ENCODE peak calls at places on chromosomes 4 and X, in four cellular contexts. One of them, this sample, is unnamed.

GRCh38 chrX:17627026-17627425 is 110.3 kb upstream of the SCML1 start:
- DNase-seq in left ventricle myocardium inferior: no peak
- DNase-seq in lung: no peak
- DNase-seq in lower lobe of right lung: no peak
- DNase-seq in this sample: no peak

GRCh38 chr4:20464381-20464780 is 212.7 kb downstream of the SLIT2 start:
- DNase-seq in lower lobe of right lung: no peak
- DNase-seq in lung: no peak
- DNase-seq in left ventricle myocardium inferior: no peak
- DNase-seq in this sample: no peak

GRCh38 chrX:84046403-84046984 is 141.5 kb downstream of the RPS6KA6 start:
- DNase-seq in lung: no peak
- DNase-seq in left ventricle myocardium inferior: no peak
- DNase-seq in lower lobe of right lung: no peak
- DNase-seq in this sample: no peak

GRCh38 chrX:150303386-150304097 is 59.6 kb upstream of the MAMLD1 start:
- DNase-seq in lower lobe of right lung: no peak
- DNase-seq in left ventricle myocardium inferior: no peak
- DNase-seq in lung: no peak
- DNase-seq in this sample: no peak

GRCh38 chrX:136531951-136532350 is at the start of gene VGLL1:
- DNase-seq in lower lobe of right lung: no peak
- DNase-seq in lung: no peak
- DNase-seq in left ventricle myocardium inferior: no peak
- DNase-seq in this sample: no peak

GRCh38 chrX:10015711-10016515 is 48.8 kb downstream of the CLDN34 start:
- DNase-seq in left ventricle myocardium inferior: peak; percentile 62
- DNase-seq in lung: no peak
- DNase-seq in lower lobe of right lung: peak; percentile 59
- DNase-seq in this sample: no peak

GRCh38 chrX:13307041-13307440 is 12.8 kb downstream of the ATXN3L start:
- DNase-seq in left ventricle myocardium inferior: no peak
- DNase-seq in lung: no peak
- DNase-seq in lower lobe of right lung: no peak
- DNase-seq in this sample: no peak

GRCh38 chrX:53279296-53280237 is 1.8 kb downstream of the IQSEC2 start:
- DNase-seq in left ventricle myocardium inferior: no peak
- DNase-seq in lower lobe of right lung: no peak
- DNase-seq in lung: no peak
- DNase-seq in this sample: peak; percentile 56

GRCh38 chr4:95529941-95530340 is 18.8 kb downstream of the UNC5C start:
- DNase-seq in lower lobe of right lung: no peak
- DNase-seq in left ventricle myocardium inferior: no peak
- DNase-seq in lung: no peak
- DNase-seq in this sample: no peak

GRCh38 chrX:106811131-106811910 is 8.8 kb downstream of the TBC1D8B start:
- DNase-seq in lower lobe of right lung: no peak
- DNase-seq in lung: no peak
- DNase-seq in left ventricle myocardium inferior: no peak
- DNase-seq in this sample: no peak

GRCh38 chr4:53012738-53013137 is 150.6 kb downstream of the RASL11B start:
- DNase-seq in left ventricle myocardium inferior: no peak
- DNase-seq in lung: no peak
- DNase-seq in lower lobe of right lung: no peak
- DNase-seq in this sample: no peak

GRCh38 chr4:101348367-101348827 is 1.1 kb upstream of the PPP3CA start:
- DNase-seq in left ventricle myocardium inferior: peak; percentile 23
- DNase-seq in lower lobe of right lung: no peak
- DNase-seq in lung: no peak
- DNase-seq in this sample: peak; percentile 80

GRCh38 chr4:88063634-88064296 is 56.3 kb downstream of the PKD2 start:
- DNase-seq in left ventricle myocardium inferior: no peak
- DNase-seq in lung: no peak
- DNase-seq in lower lobe of right lung: no peak
- DNase-seq in this sample: no peak

GRCh38 chr4:71584654-71585053 is 199.2 kb downstream of the GC start:
- DNase-seq in lower lobe of right lung: no peak
- DNase-seq in left ventricle myocardium inferior: no peak
- DNase-seq in lung: no peak
- DNase-seq in this sample: no peak

GRCh38 chrX:1542994-1543725 is 6.2 kb upstream of the P2RY8 start:
- DNase-seq in lower lobe of right lung: no peak
- DNase-seq in left ventricle myocardium inferior: no peak
- DNase-seq in lung: no peak
- DNase-seq in this sample: no peak

GRCh38 chrX:10470009-10470408 is 150.4 kb downstream of the MID1 start:
- DNase-seq in left ventricle myocardium inferior: no peak
- DNase-seq in lower lobe of right lung: no peak
- DNase-seq in lung: no peak
- DNase-seq in this sample: no peak

GRCh38 chr4:95547708-95548471 is 883 bp downstream of the UNC5C start:
- DNase-seq in lung: no peak
- DNase-seq in lower lobe of right lung: peak; percentile 56
- DNase-seq in left ventricle myocardium inferior: peak; percentile 25
- DNase-seq in this sample: peak; percentile 35

GRCh38 chrX:72142094-72142843 is 10.6 kb upstream of the RTL5 start:
- DNase-seq in lower lobe of right lung: no peak
- DNase-seq in left ventricle myocardium inferior: no peak
- DNase-seq in lung: no peak
- DNase-seq in this sample: no peak

GRCh38 chrX:118974908-118975671 is 672 bp downstream of the LONRF3 start:
- DNase-seq in lung: peak; percentile 40
- DNase-seq in lower lobe of right lung: peak; percentile 68
- DNase-seq in left ventricle myocardium inferior: peak; percentile 19
- DNase-seq in this sample: peak; percentile 77

GRCh38 chrX:19862634-19863236 is 24.7 kb downstream of the SH3KBP1 start:
- DNase-seq in lower lobe of right lung: no peak
- DNase-seq in left ventricle myocardium inferior: no peak
- DNase-seq in lung: no peak
- DNase-seq in this sample: no peak

GRCh38 chr4:52051615-52052474 is 741 bp downstream of the SPATA18 start:
- DNase-seq in left ventricle myocardium inferior: peak; percentile 74
- DNase-seq in lower lobe of right lung: peak; percentile 84
- DNase-seq in lung: peak; percentile 61
- DNase-seq in this sample: peak; percentile 83

GRCh38 chr4:2617955-2618354 is 81.5 kb downstream of the FAM193A start:
- DNase-seq in lower lobe of right lung: no peak
- DNase-seq in lung: no peak
- DNase-seq in left ventricle myocardium inferior: no peak
- DNase-seq in this sample: no peak

GRCh38 chr4:54315561-54315960 is 86.5 kb downstream of the PDGFRA start:
- DNase-seq in lower lobe of right lung: no peak
- DNase-seq in lung: no peak
- DNase-seq in left ventricle myocardium inferior: no peak
- DNase-seq in this sample: no peak
- H3K4me3 ChIP-seq in lower lobe of right lung: no peak overlapping the region
- H3K4me3 ChIP-seq in lung: no peak overlapping the region
- H3K4me3 ChIP-seq in left ventricle myocardium inferior: no peak overlapping the region
- H3K4me3 ChIP-seq in this sample: no peak overlapping the region

GRCh38 chrX:70001269-70001668 is 48.5 kb downstream of the AWAT2 start:
- DNase-seq in lower lobe of right lung: no peak
- DNase-seq in lung: no peak
- DNase-seq in left ventricle myocardium inferior: peak; percentile 50
- DNase-seq in this sample: no peak
- H3K4me1 ChIP-seq in lower lobe of right lung: no peaks in the 10 kb centered on the region
- H3K4me1 ChIP-seq in lung: no peaks in the 10 kb centered on the region
- H3K4me1 ChIP-seq in left ventricle myocardium inferior: peaks cover 9% of the 10 kb centered on the region
- H3K4me1 ChIP-seq in this sample: no peaks in the 10 kb centered on the region

GRCh38 chr4:147090486-147090885 is 144.8 kb upstream of the TTC29 start:
- DNase-seq in lower lobe of right lung: no peak
- DNase-seq in lung: no peak
- DNase-seq in left ventricle myocardium inferior: no peak
- DNase-seq in this sample: no peak

GRCh38 chr4:147093206-147093605 is 147.5 kb upstream of the TTC29 start:
- DNase-seq in left ventricle myocardium inferior: no peak
- DNase-seq in lung: no peak
- DNase-seq in lower lobe of right lung: no peak
- DNase-seq in this sample: no peak

GRCh38 chr4:147096667-147097604 is 151.3 kb upstream of the TTC29 start:
- DNase-seq in lower lobe of right lung: no peak
- DNase-seq in lung: no peak
- DNase-seq in left ventricle myocardium inferior: no peak
- DNase-seq in this sample: no peak

DNA sequence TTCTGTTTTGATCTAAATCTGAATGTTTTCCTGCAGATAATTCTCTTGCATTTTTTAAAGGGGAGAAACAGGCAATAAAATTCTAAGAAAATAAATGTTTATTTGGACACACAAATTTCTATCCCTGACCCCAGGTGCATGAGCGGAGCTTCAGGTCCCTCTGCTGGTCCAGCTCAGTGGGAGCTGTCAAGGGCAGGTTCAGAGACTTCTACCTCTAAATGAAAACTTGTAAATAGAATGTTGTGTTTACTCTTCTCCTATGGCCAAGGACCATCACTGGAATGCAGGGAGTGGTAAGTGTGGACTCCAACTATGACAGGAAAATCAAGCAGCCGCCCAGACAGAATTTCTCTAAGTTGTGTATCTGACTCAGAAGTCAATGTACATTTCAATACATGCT is 148.6 kb upstream of the TTC29 start:
- DNase-seq in left ventricle myocardium inferior: no peak
- DNase-seq in lung: no peak
- DNase-seq in lower lobe of right lung: no peak
- DNase-seq in this sample: no peak
- TF ChIP-seq CTCF in left ventricle myocardium inferior: peak; percentile 50
- TF ChIP-seq CTCF in lung: no peak
- TF ChIP-seq CTCF in lower lobe of right lung: no peak
- TF ChIP-seq CTCF in this sample: no peak

GRCh38 chr4:141565379-141566089 is 70.8 kb upstream of the IL15 start:
- DNase-seq in lung: no peak
- DNase-seq in left ventricle myocardium inferior: no peak
- DNase-seq in lower lobe of right lung: no peak
- DNase-seq in this sample: no peak

GRCh38 chr4:141563721-141564120 is 72.7 kb upstream of the IL15 start:
- DNase-seq in lung: no peak
- DNase-seq in lower lobe of right lung: no peak
- DNase-seq in left ventricle myocardium inferior: no peak
- DNase-seq in this sample: no peak

GRCh38 chr4:141560056-141560455 is 76.3 kb upstream of the IL15 start:
- DNase-seq in left ventricle myocardium inferior: no peak
- DNase-seq in lower lobe of right lung: no peak
- DNase-seq in lung: no peak
- DNase-seq in this sample: no peak
- H3K4me3 ChIP-seq in left ventricle myocardium inferior: no peak overlapping the region
- H3K4me3 ChIP-seq in lower lobe of right lung: no peak overlapping the region
- H3K4me3 ChIP-seq in lung: no peak overlapping the region
- H3K4me3 ChIP-seq in this sample: no peak overlapping the region

DNA sequence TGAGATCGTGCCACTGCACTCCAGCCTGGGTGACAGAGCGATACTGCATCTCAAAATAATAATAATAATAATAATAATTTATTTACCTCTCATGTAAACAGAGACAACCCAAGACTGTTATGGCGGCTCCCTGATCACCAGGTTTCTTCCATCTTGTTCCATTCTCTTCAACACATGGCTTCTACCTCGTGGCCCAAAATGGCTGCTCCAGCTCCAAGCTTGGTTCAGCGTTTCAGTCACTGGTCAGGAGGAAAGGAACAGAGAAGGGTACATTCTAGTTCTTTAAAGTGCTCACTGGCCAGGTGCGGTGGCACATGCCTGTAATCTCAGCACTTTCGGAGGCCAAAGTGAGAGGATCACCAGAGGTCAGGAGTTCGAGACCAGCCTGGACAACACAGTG is 24.9 kb upstream of the CHRNA9 start:
- DNase-seq in left ventricle myocardium inferior: no peak
- DNase-seq in lower lobe of right lung: no peak
- DNase-seq in lung: no peak
- DNase-seq in this sample: no peak
- H3K4me1 ChIP-seq in left ventricle myocardium inferior: peaks cover 4% of the 10 kb centered on the region
- H3K4me1 ChIP-seq in lower lobe of right lung: peaks cover 33% of the 10 kb centered on the region
- H3K4me1 ChIP-seq in lung: peaks cover 4% of the 10 kb centered on the region
- H3K4me1 ChIP-seq in this sample: no peaks in the 10 kb centered on the region

GRCh38 chrX:110212299-110212698 is 105.6 kb downstream of the AMMECR1 start:
- DNase-seq in left ventricle myocardium inferior: no peak
- DNase-seq in lower lobe of right lung: no peak
- DNase-seq in lung: no peak
- DNase-seq in this sample: no peak
- TF ChIP-seq CTCF in left ventricle myocardium inferior: no peak
- TF ChIP-seq CTCF in lower lobe of right lung: no peak
- TF ChIP-seq CTCF in lung: no peak
- TF ChIP-seq CTCF in this sample: no peak

DNA sequence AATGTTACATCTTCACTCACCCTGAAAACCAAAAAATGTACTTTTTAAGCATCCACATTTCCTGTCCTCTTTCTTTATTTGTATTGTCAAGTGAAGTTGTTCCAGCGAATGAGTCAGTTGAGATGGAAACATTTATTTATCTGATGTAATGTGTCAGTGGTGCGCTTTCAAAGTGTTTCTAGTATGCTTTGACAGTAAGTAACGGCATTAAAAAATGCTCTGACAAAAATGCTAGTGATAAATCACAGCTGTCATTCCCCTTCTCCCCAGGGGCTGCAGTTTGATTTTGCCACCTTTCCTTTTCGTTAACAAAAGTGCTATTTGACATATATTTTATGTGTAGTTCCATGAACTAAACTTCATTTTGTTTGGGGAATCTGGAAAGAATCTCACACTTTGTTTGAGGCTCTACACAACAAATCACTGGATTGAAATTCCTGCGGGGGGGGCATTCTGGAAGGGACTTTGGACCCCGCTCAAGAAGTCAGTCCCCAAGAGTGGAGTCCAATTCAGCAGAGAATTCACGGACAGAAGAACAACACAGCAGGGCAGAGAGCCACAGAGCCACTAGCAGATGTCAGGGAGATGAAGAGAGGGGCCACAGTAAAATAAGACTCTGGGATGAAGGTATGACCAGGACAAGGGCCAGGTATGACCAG is 7.6 kb upstream of the TBC1D19 start:
- DNase-seq in left ventricle myocardium inferior: peak; percentile 16
- DNase-seq in lower lobe of right lung: no peak
- DNase-seq in lung: no peak
- DNase-seq in this sample: no peak
- H3K4me3 ChIP-seq in left ventricle myocardium inferior: no peak overlapping the region
- H3K4me3 ChIP-seq in lower lobe of right lung: no peak overlapping the region
- H3K4me3 ChIP-seq in lung: no peak overlapping the region
- H3K4me3 ChIP-seq in this sample: no peak overlapping the region

GRCh38 chr4:47238697-47239096 is 207.3 kb downstream of the GABRB1 start:
- DNase-seq in lung: no peak
- DNase-seq in left ventricle myocardium inferior: no peak
- DNase-seq in lower lobe of right lung: no peak
- DNase-seq in this sample: no peak
- H3K4me1 ChIP-seq in lung: no peaks in the 10 kb centered on the region
- H3K4me1 ChIP-seq in left ventricle myocardium inferior: no peaks in the 10 kb centered on the region
- H3K4me1 ChIP-seq in lower lobe of right lung: no peaks in the 10 kb centered on the region
- H3K4me1 ChIP-seq in this sample: no peaks in the 10 kb centered on the region

GRCh38 chr4:149896428-149896827 is 80.8 kb upstream of the IQCM start:
- DNase-seq in lower lobe of right lung: no peak
- DNase-seq in left ventricle myocardium inferior: peak; percentile 16
- DNase-seq in lung: no peak
- DNase-seq in this sample: peak; percentile 31
- TF ChIP-seq CTCF in lower lobe of right lung: peak; percentile 16
- TF ChIP-seq CTCF in left ventricle myocardium inferior: peak; percentile 46
- TF ChIP-seq CTCF in lung: no peak
- TF ChIP-seq CTCF in this sample: no peak